ENCODE peak calls at places on chromosomes 7 and 10, in seven cellular contexts. One of them, this sample, is unnamed.

GRCh38 chr10:98374176-98374969 is 40.6 kb downstream of the PYROXD2 start:
- DNase-seq in uterus: no peak
- DNase-seq in left cardiac atrium: no peak
- DNase-seq in Calu3: peak
- DNase-seq in stomach: no peak
- DNase-seq in RWPE1: peak
- DNase-seq in GM20000: no peak
- DNase-seq in this sample: no peak

GRCh38 chr7:29923231-29923630 is 66.4 kb downstream of the SCRN1 start:
- DNase-seq in RWPE1: no peak
- DNase-seq in uterus: no peak
- DNase-seq in stomach: no peak
- DNase-seq in GM20000: no peak
- DNase-seq in left cardiac atrium: no peak
- DNase-seq in Calu3: no peak
- DNase-seq in this sample: no peak

GRCh38 chr10:42830237-42830636 is 47.6 kb downstream of the BMS1 start:
- DNase-seq in stomach: no peak
- DNase-seq in RWPE1: no peak
- DNase-seq in left cardiac atrium: no peak
- DNase-seq in GM20000: no peak
- DNase-seq in Calu3: no peak
- DNase-seq in uterus: no peak
- DNase-seq in this sample: no peak

GRCh38 chr7:54796853-54797252 is 37.8 kb upstream of the SEC61G start:
- DNase-seq in uterus: no peak
- DNase-seq in stomach: no peak
- DNase-seq in RWPE1: no peak
- DNase-seq in left cardiac atrium: no peak
- DNase-seq in Calu3: no peak
- DNase-seq in GM20000: no peak
- DNase-seq in this sample: no peak

GRCh38 chr7:146948708-146949107 is 832.1 kb downstream of the CNTNAP2 start:
- DNase-seq in RWPE1: no peak
- DNase-seq in GM20000: no peak
- DNase-seq in Calu3: no peak
- DNase-seq in uterus: no peak
- DNase-seq in stomach: no peak
- DNase-seq in left cardiac atrium: no peak
- DNase-seq in this sample: no peak

GRCh38 chr7:93226310-93226709 is at the start of gene HEPACAM2:
- DNase-seq in RWPE1: no peak
- DNase-seq in left cardiac atrium: no peak
- DNase-seq in uterus: no peak
- DNase-seq in Calu3: no peak
- DNase-seq in GM20000: no peak
- DNase-seq in stomach: no peak
- DNase-seq in this sample: no peak

GRCh38 chr7:158406817-158407216 is 180.8 kb downstream of the PTPRN2 start:
- DNase-seq in left cardiac atrium: no peak
- DNase-seq in RWPE1: no peak
- DNase-seq in GM20000: no peak
- DNase-seq in stomach: peak
- DNase-seq in Calu3: no peak
- DNase-seq in uterus: no peak
- DNase-seq in this sample: no peak

GRCh38 chr10:63722537-63722936 is 201.3 kb downstream of the REEP3 start:
- DNase-seq in Calu3: no peak
- DNase-seq in stomach: no peak
- DNase-seq in uterus: peak
- DNase-seq in RWPE1: no peak
- DNase-seq in left cardiac atrium: peak
- DNase-seq in GM20000: no peak
- DNase-seq in this sample: no peak

GRCh38 chr7:4030346-4030745 is 651.7 kb upstream of the FOXK1 start:
- DNase-seq in Calu3: no peak
- DNase-seq in stomach: no peak
- DNase-seq in RWPE1: no peak
- DNase-seq in left cardiac atrium: no peak
- DNase-seq in uterus: no peak
- DNase-seq in GM20000: no peak
- DNase-seq in this sample: peak

GRCh38 chr10:95605163-95605562 is 44.0 kb upstream of the SORBS1 start:
- DNase-seq in RWPE1: no peak
- DNase-seq in uterus: peak
- DNase-seq in stomach: no peak
- DNase-seq in GM20000: no peak
- DNase-seq in Calu3: no peak
- DNase-seq in left cardiac atrium: peak
- DNase-seq in this sample: no peak

GRCh38 chr7:131231381-131232220 is 96.1 kb upstream of the MKLN1 start:
- DNase-seq in GM20000: peak
- DNase-seq in uterus: peak
- DNase-seq in left cardiac atrium: peak
- DNase-seq in stomach: peak
- DNase-seq in Calu3: no peak
- DNase-seq in RWPE1: no peak
- DNase-seq in this sample: no peak